ENCODE peak calls at places on chromosome 20, in eight cellular contexts. W, S, U, O, F, R, H and A are unnamed samples.
A peak's percentile ranks its signal among the peaks of the same experiment; 100 is the strongest.

GRCh38 chr20:61436268-61436667 is 184.2 kb downstream of the CDH4 start:
- DNase-seq in H (no peak), O (no peak), W (no peak), S (no peak), R (no peak), F (peak; percentile 61), U (no peak), A (no peak)

GRCh38 chr20:36744764-36745191 is 1.1 kb downstream of the NDRG3 start:
- DNase-seq in F (peak; percentile 22), S (no peak), H (no peak), U (no peak), R (no peak), O (peak; percentile 45), W (peak; percentile 26), A (no peak)

GRCh38 chr20:35013421-35014411 is 58.0 kb downstream of the MYH7B start:
- DNase-seq in R (no peak), O (no peak), W (no peak), U (no peak), S (no peak), H (no peak), F (no peak), A (no peak)

GRCh38 chr20:58251979-58252591 is 23.6 kb upstream of the ANKRD60 start:
- DNase-seq in U (no peak), O (peak; percentile 87), S (no peak), F (peak; percentile 96), W (no peak), R (peak; percentile 80), H (no peak), A (no peak)

GRCh38 chr20:17625246-17626051 is 55.6 kb downstream of the DSTN start:
- DNase-seq in S (no peak), F (no peak), U (no peak), O (no peak), H (peak; percentile 59), R (no peak), W (peak; percentile 15), A (peak; percentile 55)

GRCh38 chr20:25035924-25036323 is 22.0 kb downstream of the ACSS1 start:
- DNase-seq in R (no peak), W (no peak), F (no peak), O (no peak), U (no peak), S (no peak), H (no peak), A (no peak)

GRCh38 chr20:4973330-4974097 is 27.8 kb downstream of the SLC23A2 start:
- DNase-seq in R (no peak), H (peak; percentile 66), F (peak; percentile 90), U (no peak), S (peak; percentile 77), O (no peak), W (peak; percentile 43), A (peak; percentile 69)

GRCh38 chr20:59253779-59254319 is 46.6 kb upstream of the EDN3 start:
- DNase-seq in S (no peak), H (no peak), W (no peak), R (no peak), O (no peak), F (no peak), U (no peak), A (no peak)

GRCh38 chr20:60206259-60206658 is 248.0 kb downstream of the CDH26 start:
- DNase-seq in R (peak; percentile 2), S (no peak), U (no peak), W (no peak), F (peak; percentile 49), O (peak; percentile 17), H (no peak), A (no peak)

GRCh38 chr20:50014570-50015562 is 32.1 kb downstream of the SNAI1 start:
- DNase-seq in O (no peak), U (no peak), H (no peak), S (no peak), R (no peak), F (no peak), W (no peak), A (no peak)

GRCh38 chr20:3890999-3891929 is 2.1 kb downstream of the PANK2 start:
- DNase-seq in R (no peak), H (peak; percentile 48), F (no peak), O (no peak), U (no peak), W (no peak), S (no peak), A (no peak)

GRCh38 chr20:62590301-62591121 is 51.8 kb upstream of the SLCO4A1 start:
- DNase-seq in O (no peak), W (no peak), U (no peak), F (peak; percentile 51), H (no peak), S (no peak), R (no peak), A (no peak)

GRCh38 chr20:8315639-8316573 is 183.8 kb downstream of the PLCB1 start:
- DNase-seq in F (no peak), U (no peak), R (no peak), O (no peak), H (no peak), S (no peak), W (no peak), A (no peak)

DNA sequence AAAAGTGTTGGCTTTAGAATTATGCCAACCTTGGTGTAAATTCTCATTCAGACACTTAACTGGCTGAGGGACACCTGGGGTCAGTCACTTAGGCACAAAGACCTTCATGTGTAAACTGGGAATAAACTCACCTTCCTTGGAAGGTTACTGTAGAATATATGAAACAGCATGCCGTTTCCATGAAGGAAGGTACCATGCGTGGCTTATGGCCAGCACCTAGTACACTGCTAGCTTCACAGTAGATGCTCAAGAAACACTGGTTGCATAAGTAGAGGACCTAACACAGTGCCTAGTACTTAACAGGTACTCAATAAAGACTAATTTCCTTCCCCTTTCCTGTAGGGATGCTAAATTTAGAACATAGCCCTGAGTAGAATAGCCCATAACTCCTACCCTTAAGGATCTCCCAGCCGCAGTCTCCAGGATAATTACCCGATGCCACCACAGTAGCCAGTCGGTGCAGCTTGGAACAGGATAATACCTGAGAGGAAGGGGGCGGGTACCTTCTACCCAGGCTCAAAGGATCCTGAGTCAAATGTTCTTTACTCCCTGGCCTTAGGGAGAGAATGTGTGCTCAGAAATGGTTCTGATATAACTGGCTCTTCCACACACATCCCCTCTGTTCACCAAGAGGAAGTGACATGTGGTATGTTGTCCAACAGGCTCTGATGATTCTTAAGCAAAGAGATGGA is 3.6 kb downstream of the BCL2L1 start:
- DNase-seq in F (no peak), W (no peak), S (no peak), O (no peak), R (no peak), U (peak; percentile 91), H (no peak), A (no peak)
- TF ChIP-seq POLR2A in F (no peak), W (no peak), S (no peak), O (no peak), R (no peak), U (peak; percentile 28), H (no peak), A (no peak)

GRCh38 chr20:31661625-31662371 is 24.1 kb downstream of the COX4I2 start:
- DNase-seq in W (peak; percentile 82), H (peak; percentile 92), R (peak; percentile 40), O (peak; percentile 90), S (peak; percentile 87), F (peak; percentile 54), U (peak; percentile 62), A (peak; percentile 83)
- TF ChIP-seq POLR2A in W (peak; percentile 45), H (no peak), R (no peak), O (peak; percentile 64), S (no peak), F (no peak), U (no peak), A (no peak)

GRCh38 chr20:32737371-32738223 is 5.7 kb downstream of the COMMD7 start:
- DNase-seq in F (peak; percentile 91), W (no peak), H (no peak), S (no peak), U (no peak), O (no peak), R (no peak), A (no peak)

GRCh38 chr20:32742322-32743236 is 688 bp downstream of the COMMD7 start:
- DNase-seq in S (no peak), O (no peak), H (peak; percentile 70), R (no peak), W (peak; percentile 17), U (no peak), F (no peak), A (peak; percentile 60)

GRCh38 chr20:32741151-32741550 is 2.1 kb downstream of the COMMD7 start:
- DNase-seq in F (no peak), O (no peak), W (no peak), S (no peak), U (no peak), H (no peak), R (no peak), A (no peak)

DNA sequence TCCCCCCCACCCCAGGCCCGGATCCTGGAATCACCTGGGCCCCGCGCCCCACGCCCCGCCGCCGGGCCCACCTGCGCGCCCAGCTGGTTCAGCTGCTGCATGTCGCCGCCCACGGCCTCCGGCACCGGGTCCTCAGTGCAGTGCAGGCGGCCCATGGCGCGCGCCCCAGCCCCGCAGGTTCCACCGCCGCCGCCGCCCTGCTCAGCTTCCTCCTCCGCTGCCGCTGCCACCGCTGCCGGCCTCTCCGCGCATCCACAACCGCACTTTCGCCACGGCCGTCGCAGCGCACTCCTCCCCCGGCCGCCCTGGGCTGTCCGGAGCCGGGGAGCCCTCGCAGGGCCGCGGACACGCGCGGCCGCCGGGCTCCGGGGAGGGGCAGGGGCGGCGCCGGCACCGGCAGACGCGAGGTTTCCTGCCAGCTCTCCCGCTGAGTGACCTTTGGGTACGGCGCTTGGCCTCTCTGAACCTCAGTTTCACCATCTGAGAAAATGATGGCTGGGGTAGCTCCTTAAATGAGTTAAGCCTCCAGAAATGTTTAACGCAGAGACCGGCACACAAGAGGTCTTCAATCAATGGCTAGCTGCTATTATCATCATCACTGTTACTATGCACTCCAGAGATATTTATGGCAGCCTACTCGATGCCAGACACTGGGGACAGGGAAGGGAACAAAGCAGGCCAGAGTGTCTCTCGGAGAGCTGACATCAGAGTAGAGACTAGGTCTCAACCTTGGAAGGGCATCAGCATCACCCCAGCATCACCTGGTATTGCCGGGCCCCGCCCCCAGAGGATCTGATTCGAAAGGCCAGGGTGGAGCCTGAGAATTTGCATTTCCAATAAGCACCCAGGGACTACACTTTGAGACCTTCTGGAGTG is at the start of gene COMMD7:
- DNase-seq in R (no peak), H (peak; percentile 80), O (peak; percentile 42), W (peak; percentile 62), S (peak; percentile 72), F (peak; percentile 44), U (peak; percentile 49), A (peak; percentile 84)
- TF ChIP-seq POLR2A in R (no peak), H (no peak), O (no peak), W (no peak), S (no peak), F (peak; percentile 46), U (no peak), A (no peak)

GRCh38 chr20:433300-433975 is 25.3 kb downstream of the RBCK1 start:
- DNase-seq in U (no peak), O (no peak), W (no peak), F (no peak), R (no peak), H (no peak), S (no peak), A (no peak)
- TF ChIP-seq POLR2A in U (no peak), O (no peak), W (no peak), F (no peak), R (no peak), H (no peak), S (no peak), A (no peak)

GRCh38 chr20:46342451-46343357 is 34.4 kb upstream of the CDH22 start:
- DNase-seq in F (no peak), H (no peak), O (no peak), S (no peak), U (no peak), R (no peak), W (no peak), A (no peak)
- TF ChIP-seq POLR2A in F (no peak), H (no peak), O (no peak), S (no peak), U (no peak), R (no peak), W (no peak), A (no peak)